ENCODE peak calls at places on chromosomes 5 and 9, in seven cellular contexts. V is H9, N is IMR-90, R is mesenchymal stem cell, Q is mesendoderm, H is H1, A is trophoblast cell. B is an unnamed sample.
A peak's percentile ranks its signal among the peaks of the same experiment; 100 is the strongest.

GRCh38 chr9:104269996-104270963 is 176.2 kb downstream of the SMC2 start:
- DNase-seq in Q (no peak), H (no peak), V (no peak), N (no peak), A (no peak), R (no peak), B (no peak)

GRCh38 chr5:111668713-111669112 is 88.3 kb downstream of the NREP start:
- DNase-seq in N (peak; percentile 57), Q (no peak), H (no peak), R (peak; percentile 66), V (no peak), A (peak; percentile 75), B (no peak)

GRCh38 chr5:96752341-96753016 is 55.3 kb downstream of the ERAP1 start:
- DNase-seq in A (peak; percentile 90), R (peak; percentile 68), Q (peak; percentile 55), H (no peak), N (peak; percentile 69), V (no peak), B (peak; percentile 66)

GRCh38 chr5:78972654-78973428 is 12.3 kb downstream of the ARSB start:
- DNase-seq in V (no peak), N (peak; percentile 67), R (peak; percentile 42), H (no peak), Q (no peak), A (no peak), B (no peak)

GRCh38 chr9:40884072-40884901 is 244.2 kb downstream of the FOXD4L6 start:
- DNase-seq in A (no peak), N (no peak), V (peak; percentile 24), Q (no peak), H (no peak), R (no peak), B (no peak)

GRCh38 chr5:154756871-154757646 is 1.9 kb downstream of the LARP1 start:
- DNase-seq in Q (peak; percentile 61), V (no peak), R (peak; percentile 48), H (no peak), A (peak; percentile 39), N (peak; percentile 30), B (peak; percentile 23)

GRCh38 chr5:94025788-94026473 is 284.5 kb upstream of the POU5F2 start:
- DNase-seq in A (no peak), H (no peak), Q (peak; percentile 41), V (peak; percentile 47), R (no peak), N (no peak), B (no peak)

GRCh38 chr5:68215888-68216736 is 556 bp downstream of the PIK3R1 start:
- DNase-seq in V (peak; percentile 43), Q (peak; percentile 54), N (peak; percentile 48), A (peak; percentile 59), H (no peak), R (peak; percentile 65), B (peak; percentile 59)

GRCh38 chr9:93205896-93206575 is 22.1 kb downstream of the WNK2 start:
- DNase-seq in Q (no peak), R (no peak), A (no peak), N (no peak), H (no peak), V (no peak), B (no peak)

GRCh38 chr9:88535226-88535931 is 401 bp downstream of the NXNL2 start:
- DNase-seq in N (no peak), R (peak; percentile 24), H (no peak), V (peak; percentile 81), Q (peak; percentile 55), A (peak; percentile 85), B (no peak)

GRCh38 chr9:20925256-20926046 is 106.0 kb downstream of the HACD4 start:
- DNase-seq in Q (no peak), V (no peak), A (no peak), H (no peak), R (no peak), N (no peak), B (no peak)

GRCh38 chr5:143057580-143057999 is 287.4 kb downstream of the ARHGAP26 start:
- DNase-seq in R (peak; percentile 65), V (no peak), N (peak; percentile 58), H (no peak), Q (peak; percentile 51), A (peak; percentile 43), B (no peak)

DNA sequence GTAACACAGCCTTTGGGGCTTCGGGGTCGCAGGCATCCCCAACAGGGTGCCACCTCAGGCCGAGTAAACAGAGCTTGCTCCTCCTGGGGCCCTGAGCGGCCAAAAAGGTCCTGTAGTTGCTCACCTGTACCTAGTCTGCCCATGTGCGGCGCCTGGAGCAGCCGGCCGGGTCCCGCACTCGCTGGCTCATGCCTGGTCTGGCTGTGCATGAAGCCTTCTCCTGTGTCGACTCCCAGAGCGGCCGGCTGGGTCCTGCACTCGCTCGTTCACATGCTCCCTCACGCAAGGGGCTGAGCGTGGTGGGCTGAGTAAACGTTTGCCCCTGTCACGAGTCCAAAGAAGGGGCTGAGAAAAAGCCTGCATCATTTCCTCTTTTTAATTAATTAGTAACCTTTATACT is 162.4 kb upstream of the TUT7 start:
- DNase-seq in H (no peak), R (no peak), Q (no peak), V (peak; percentile 34), A (no peak), N (no peak), B (no peak)
- H3K4ac ChIP-seq in H (no peak overlapping the region), R (no peak overlapping the region), Q (no peak overlapping the region), V (no peak overlapping the region), A (peak overlapping the region; percentile 51), N (peak overlapping the region; percentile 39), B (no peak overlapping the region)

DNA sequence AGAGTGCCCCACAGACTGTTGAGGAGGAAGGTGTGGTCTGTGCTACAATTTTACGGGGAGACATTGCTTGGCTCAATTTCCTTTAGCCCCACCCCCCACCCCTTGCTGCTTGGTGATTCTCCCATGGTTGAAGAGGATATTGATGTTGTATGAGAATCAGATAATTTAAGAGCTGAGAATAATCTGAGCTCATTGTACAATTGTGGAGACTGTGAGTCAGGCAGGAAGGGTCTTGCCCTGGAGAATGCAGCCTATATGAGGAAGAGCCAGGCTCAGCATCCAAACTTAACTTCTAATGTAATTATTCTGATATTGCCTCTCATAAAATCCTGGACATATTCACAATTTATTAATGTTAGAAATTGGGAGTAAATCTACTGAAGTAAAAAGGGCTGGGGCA is 26.1 kb upstream of the OR2S2 start:
- DNase-seq in N (no peak), V (no peak), H (no peak), A (no peak), R (no peak), Q (no peak), B (no peak)
- H3K4ac ChIP-seq in N (no peak overlapping the region), V (no peak overlapping the region), H (no peak overlapping the region), A (no peak overlapping the region), R (no peak overlapping the region), Q (no peak overlapping the region), B (no peak overlapping the region)

DNA sequence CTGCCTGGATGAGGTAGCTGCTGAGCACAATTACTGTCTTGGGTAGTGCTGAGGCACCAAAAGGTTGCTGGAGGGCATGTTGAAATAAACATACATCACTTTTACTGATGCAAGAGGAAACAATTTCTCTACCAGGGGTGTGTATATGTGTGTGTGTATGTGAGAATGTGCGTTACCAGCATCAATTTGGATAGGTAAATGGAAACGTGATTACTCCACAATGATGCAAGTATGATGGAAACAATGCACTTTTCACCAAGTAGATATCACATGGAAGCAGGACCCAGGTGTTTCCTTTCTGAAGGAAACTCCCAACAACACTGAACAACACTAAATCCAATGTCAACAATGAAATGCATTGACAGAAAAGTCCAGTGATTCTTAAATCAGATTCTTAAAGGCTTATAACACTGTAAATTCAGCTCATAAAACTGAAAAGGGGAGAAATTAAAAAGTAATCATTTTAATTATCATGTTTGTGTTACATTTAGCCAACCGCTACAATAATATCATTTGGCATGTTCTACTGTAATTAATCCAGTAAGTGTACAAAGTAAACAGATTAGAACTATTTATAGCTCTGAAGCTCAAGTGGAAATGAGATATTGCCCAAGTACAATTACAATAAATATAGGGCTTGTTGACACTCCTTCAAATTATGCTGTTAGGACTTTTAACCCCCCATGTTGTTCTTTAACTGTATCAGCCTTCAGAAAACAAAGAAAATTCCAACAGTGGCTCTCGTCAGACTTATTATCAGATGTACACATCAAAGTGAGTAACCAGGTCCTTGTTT is 25.3 kb downstream of the YIPF5 start:
- DNase-seq in N (no peak), V (no peak), H (no peak), A (peak; percentile 86), R (peak; percentile 8), Q (no peak), B (no peak)
- H3K4ac ChIP-seq in N (no peak overlapping the region), V (no peak overlapping the region), H (no peak overlapping the region), A (no peak overlapping the region), R (no peak overlapping the region), Q (no peak overlapping the region), B (no peak overlapping the region)

DNA sequence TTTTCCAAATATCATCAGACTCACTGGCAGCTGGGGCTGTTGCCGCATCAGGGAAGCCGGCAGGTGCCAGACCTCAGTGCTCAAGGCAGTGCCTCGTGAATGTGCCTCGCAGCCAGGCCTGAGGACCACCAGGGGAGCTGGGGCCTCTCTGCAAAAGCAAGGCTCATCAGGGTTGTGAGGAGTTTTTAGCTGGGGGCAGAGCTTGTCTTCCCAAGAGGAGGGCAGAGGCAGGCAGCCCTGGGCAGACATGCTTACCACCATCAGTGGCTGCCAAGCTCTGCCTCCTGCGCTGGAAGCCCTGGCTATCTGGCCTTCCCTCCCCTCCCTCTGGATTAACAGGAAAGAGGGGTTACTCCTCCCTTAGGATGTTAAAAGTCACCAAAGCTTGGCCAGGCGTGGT is 8.8 kb upstream of the TBC1D9B start:
- DNase-seq in N (no peak), R (no peak), A (no peak), V (no peak), Q (no peak), H (no peak), B (no peak)
- H3K4ac ChIP-seq in N (no peak overlapping the region), R (no peak overlapping the region), A (no peak overlapping the region), V (no peak overlapping the region), Q (no peak overlapping the region), H (no peak overlapping the region), B (no peak overlapping the region)

GRCh38 chr9:122138560-122139268 is 20.9 kb downstream of the NDUFA8 start:
- DNase-seq in N (peak; percentile 9), H (no peak), Q (peak; percentile 21), R (no peak), A (peak; percentile 67), V (no peak), B (no peak)
- H3K4ac ChIP-seq in N (no peak overlapping the region), H (no peak overlapping the region), Q (no peak overlapping the region), R (no peak overlapping the region), A (no peak overlapping the region), V (no peak overlapping the region), B (no peak overlapping the region)

GRCh38 chr5:3597727-3598082 is 2.1 kb downstream of the IRX1 start:
- DNase-seq in H (no peak), Q (peak; percentile 17), N (no peak), A (no peak), V (no peak), R (no peak), B (no peak)

GRCh38 chr5:3595102-3595961 is at the start of gene IRX1:
- DNase-seq in A (no peak), R (no peak), Q (peak; percentile 62), V (peak; percentile 83), H (no peak), N (no peak), B (no peak)

GRCh38 chr5:3594514-3595101 is 1.0 kb upstream of the IRX1 start:
- DNase-seq in H (no peak), N (no peak), A (no peak), Q (peak; percentile 71), V (peak; percentile 64), R (no peak), B (no peak)

GRCh38 chr5:3597002-3597726 is 1.5 kb downstream of the IRX1 start:
- DNase-seq in V (peak; percentile 33), R (no peak), H (no peak), A (no peak), N (no peak), Q (peak; percentile 32), B (no peak)

GRCh38 chr5:3596261-3596825 is 711 bp downstream of the IRX1 start:
- DNase-seq in A (no peak), N (no peak), R (no peak), Q (peak; percentile 40), H (no peak), V (peak; percentile 37), B (no peak)
- H3K4ac ChIP-seq in A (no peak overlapping the region), N (no peak overlapping the region), R (no peak overlapping the region), Q (no peak overlapping the region), H (no peak overlapping the region), V (no peak overlapping the region), B (no peak overlapping the region)